ENCODE peak calls at places on chromosomes 2 and 18, in seven cellular contexts. B is G401; R is effector memory CD8-positive, alpha-beta T cell; I is endothelial cell of umbilical vein; K is GM18507; Y is ureter; U is activated CD4-positive, alpha-beta T cell treated with anti-CD3 and anti-CD28 coated beads for 1 hour. S is an unnamed sample.

GRCh38 chr2:111068435-111069058 is 52.2 kb upstream of the BCL2L11 start:
- DNase-seq in Y (peak; percentile 68), I (no peak), B (no peak), U (no peak), R (no peak), K (no peak), S (no peak)

GRCh38 chr2:168738057-168738456 is 64.4 kb upstream of the NOSTRIN start:
- DNase-seq in I (peak; percentile 24), R (peak; percentile 6), Y (no peak), K (no peak), U (no peak), B (peak; percentile 41), S (no peak)

GRCh38 chr2:48250943-48251342 is 279.0 kb upstream of the STON1 start:
- DNase-seq in I (no peak), Y (no peak), R (no peak), B (no peak), K (no peak), U (no peak), S (no peak)

GRCh38 chr2:115560671-115561070 is 1118.2 kb downstream of the DPP10 start:
- DNase-seq in Y (no peak), B (no peak), R (no peak), K (no peak), I (no peak), U (no peak), S (no peak)

GRCh38 chr2:106156305-106157288 is 37.5 kb downstream of the UXS1 start:
- DNase-seq in U (no peak), B (no peak), K (no peak), Y (no peak), R (no peak), I (no peak), S (no peak)

GRCh38 chr2:190270298-190270697 is 49.3 kb downstream of the HIBCH start:
- DNase-seq in U (no peak), Y (no peak), B (no peak), R (no peak), K (no peak), I (no peak), S (no peak)

GRCh38 chr2:16014041-16014787 is 73.9 kb downstream of the MYCN start:
- DNase-seq in K (no peak), Y (no peak), I (no peak), B (no peak), U (no peak), R (no peak), S (no peak)

GRCh38 chr2:120247851-120248250 is 4.8 kb upstream of the RALB start:
- DNase-seq in Y (no peak), B (no peak), U (no peak), I (no peak), R (no peak), K (no peak), S (no peak)

GRCh38 chr2:111665551-111666116 is 218.4 kb downstream of the ANAPC1 start:
- DNase-seq in K (no peak), R (no peak), B (no peak), I (no peak), Y (peak; percentile 24), U (no peak), S (no peak)

GRCh38 chr2:217986256-217986961 is 16.4 kb downstream of the TNS1 start:
- DNase-seq in Y (no peak), B (no peak), K (no peak), R (no peak), U (no peak), I (no peak), S (no peak)

GRCh38 chr18:4844320-4844719 is 352.7 kb downstream of the AKAIN1 start:
- DNase-seq in R (no peak), I (no peak), K (no peak), Y (no peak), U (no peak), B (no peak), S (no peak)

GRCh38 chr2:156098506-156098905 is 234.0 kb downstream of the NR4A2 start:
- DNase-seq in I (no peak), B (no peak), Y (no peak), K (no peak), R (no peak), U (no peak), S (no peak)

GRCh38 chr18:22324191-22325131 is 93.3 kb downstream of the CTAGE1 start:
- DNase-seq in Y (no peak), R (no peak), I (peak; percentile 72), K (no peak), U (no peak), B (no peak), S (no peak)

GRCh38 chr2:112168422-112169124 is 30.4 kb downstream of the FBLN7 start:
- DNase-seq in U (no peak), Y (peak; percentile 12), B (no peak), R (no peak), K (no peak), I (no peak), S (no peak)

GRCh38 chr18:21743166-21743831 is 2.7 kb downstream of the MIB1 start:
- DNase-seq in B (no peak), Y (no peak), I (no peak), K (no peak), U (no peak), R (no peak), S (no peak)

S was measured in CD8-positive, alpha-beta memory T cell.